ENCODE peak calls at places on chromosome 22, in seven cellular contexts. O is CD8-positive, alpha-beta T cell; W is upper lobe of left lung; M is pancreas; J is mucosa of descending colon; X is aorta; I is HepG2. H is an unnamed sample.
A peak's percentile ranks its signal among the peaks of the same experiment; 100 is the strongest.

GRCh38 chr22:36368359-36368983 is 19.3 kb downstream of the MYH9 start:
- ATAC-seq in O (no peak), W (no peak), M (no peak), J (peak; percentile 2), X (no peak), I (peak; percentile 52), H (no peak)

GRCh38 chr22:44776535-44777363 is 24.4 kb downstream of the ARHGAP8 start:
- ATAC-seq in O (no peak), W (no peak), M (no peak), J (peak; percentile 82), X (no peak), I (no peak), H (no peak)

GRCh38 chr22:42170946-42171345 is 40.3 kb upstream of the CYP2D6 start:
- ATAC-seq in O (no peak), W (no peak), M (no peak), J (no peak), X (no peak), I (no peak), H (no peak)

GRCh38 chr22:39446239-39446721 is 10.5 kb upstream of the MGAT3 start:
- ATAC-seq in O (peak; percentile 40), W (no peak), M (no peak), J (peak; percentile 69), X (no peak), I (peak; percentile 78), H (no peak)

GRCh38 chr22:19576460-19577421 is 52.5 kb upstream of the CLDN5 start:
- ATAC-seq in O (no peak), W (peak; percentile 39), M (no peak), J (peak; percentile 43), X (no peak), I (peak; percentile 60), H (peak; percentile 69)

GRCh38 chr22:49527611-49528419 is 299.9 kb downstream of the BRD1 start:
- ATAC-seq in O (no peak), W (no peak), M (no peak), J (no peak), X (no peak), I (no peak), H (no peak)

GRCh38 chr22:29528144-29528543 is 25.4 kb downstream of the THOC5 start:
- ATAC-seq in O (peak; percentile 52), W (no peak), M (no peak), J (no peak), X (no peak), I (no peak), H (no peak)

GRCh38 chr22:46068908-46069481 is 81.3 kb upstream of the PPARA start:
- ATAC-seq in O (no peak), W (no peak), M (no peak), J (no peak), X (no peak), I (no peak), H (no peak)

GRCh38 chr22:19848298-19849224 is 6.1 kb downstream of the GNB1L start:
- ATAC-seq in O (no peak), W (no peak), M (peak; percentile 88), J (peak; percentile 73), X (no peak), I (peak; percentile 4), H (no peak)

GRCh38 chr22:46609724-46610161 is 10.4 kb upstream of the GRAMD4 start:
- ATAC-seq in O (no peak), W (no peak), M (no peak), J (peak; percentile 15), X (no peak), I (peak; percentile 10), H (no peak)

GRCh38 chr22:50547231-50547851 is 1.6 kb downstream of the KLHDC7B start:
- ATAC-seq in O (no peak), W (no peak), M (no peak), J (no peak), X (no peak), I (peak; percentile 12), H (no peak)

GRCh38 chr22:39356464-39356863 is 6.7 kb downstream of the SYNGR1 start:
- ATAC-seq in O (no peak), W (no peak), M (no peak), J (peak; percentile 42), X (no peak), I (no peak), H (no peak)

GRCh38 chr22:35995772-35996171 is 32.9 kb downstream of the RBFOX2 start:
- ATAC-seq in O (no peak), W (peak; percentile 91), M (no peak), J (peak; percentile 55), X (peak; percentile 91), I (no peak), H (peak; percentile 94)

GRCh38 chr22:42646569-42647525 is 2.3 kb downstream of the CYB5R3 start:
- ATAC-seq in O (no peak), W (no peak), M (peak; percentile 29), J (peak; percentile 14), X (no peak), I (no peak), H (no peak)

GRCh38 chr22:38850399-38850798 is 6.6 kb upstream of the NPTXR start:
- ATAC-seq in O (no peak), W (no peak), M (no peak), J (no peak), X (no peak), I (no peak), H (no peak)

GRCh38 chr22:42202048-42202447 is 68.4 kb downstream of the TCF20 start:
- ATAC-seq in O (peak; percentile 77), W (no peak), M (no peak), J (peak; percentile 68), X (no peak), I (no peak), H (no peak)

GRCh38 chr22:43231724-43232034 is 44.7 kb upstream of the TTLL12 start:
- ATAC-seq in O (no peak), W (no peak), M (no peak), J (no peak), X (no peak), I (no peak), H (no peak)

GRCh38 chr22:36756746-36757607 is 18.9 kb downstream of the IFT27 start:
- ATAC-seq in O (no peak), W (no peak), M (no peak), J (no peak), X (no peak), I (no peak), H (no peak)

GRCh38 chr22:49574861-49575702 is 252.6 kb downstream of the BRD1 start:
- ATAC-seq in O (no peak), W (peak; percentile 47), M (no peak), J (no peak), X (no peak), I (no peak), H (no peak)

GRCh38 chr22:37427711-37428635 is 694 bp upstream of the ELFN2 start:
- ATAC-seq in O (no peak), W (no peak), M (no peak), J (no peak), X (no peak), I (no peak), H (no peak)

GRCh38 chr22:47943729-47944700 is 1181.6 kb downstream of the TBC1D22A start:
- ATAC-seq in O (no peak), W (no peak), M (no peak), J (no peak), X (no peak), I (no peak), H (no peak)

GRCh38 chr22:17581056-17581455 is 17.8 kb downstream of the SLC25A18 start:
- ATAC-seq in O (no peak), W (peak; percentile 30), M (no peak), J (no peak), X (no peak), I (no peak), H (no peak)

GRCh38 chr22:50274311-50274710 is 4.1 kb upstream of the MAPK11 start:
- ATAC-seq in O (no peak), W (no peak), M (no peak), J (no peak), X (no peak), I (peak; percentile 44), H (peak; percentile 27)

GRCh38 chr22:22201925-22202343 is 42.7 kb upstream of the VPREB1 start:
- ATAC-seq in O (no peak), W (no peak), M (no peak), J (no peak), X (no peak), I (no peak), H (no peak)

GRCh38 chr22:34414467-34415440 is 494.5 kb upstream of the LARGE1 start:
- ATAC-seq in O (no peak), W (no peak), M (no peak), J (peak; percentile 93), X (no peak), I (peak; percentile 91), H (no peak)

GRCh38 chr22:24584871-24585411 is 7.9 kb downstream of the LRRC75B start:
- ATAC-seq in O (no peak), W (no peak), M (no peak), J (no peak), X (no peak), I (peak; percentile 15), H (no peak)

GRCh38 chr22:36065775-36066544 is 37.3 kb upstream of the RBFOX2 start:
- ATAC-seq in O (peak; percentile 81), W (peak; percentile 96), M (peak; percentile 90), J (peak; percentile 98), X (peak; percentile 97), I (peak; percentile 90), H (peak; percentile 96)

GRCh38 chr22:42635531-42635930 is 4.9 kb downstream of the ATP5MGL start:
- ATAC-seq in O (no peak), W (peak; percentile 85), M (no peak), J (peak; percentile 83), X (peak; percentile 92), I (no peak), H (peak; percentile 97)

GRCh38 chr22:19504900-19505734 is 19.1 kb downstream of the CLDN5 start:
- ATAC-seq in O (no peak), W (no peak), M (no peak), J (no peak), X (no peak), I (no peak), H (no peak)

GRCh38 chr22:22235564-22235963 is 9.0 kb upstream of the VPREB1 start:
- ATAC-seq in O (no peak), W (no peak), M (no peak), J (peak; percentile 29), X (no peak), I (no peak), H (no peak)

GRCh38 chr22:46971141-46971775 is 208.8 kb downstream of the TBC1D22A start:
- ATAC-seq in O (no peak), W (peak; percentile 68), M (peak; percentile 81), J (peak; percentile 44), X (peak; percentile 69), I (no peak), H (peak; percentile 78)

GRCh38 chr22:26259510-26259909 is 90.2 kb downstream of the SEZ6L start:
- ATAC-seq in O (no peak), W (no peak), M (no peak), J (no peak), X (no peak), I (no peak), H (no peak)

GRCh38 chr22:41140365-41140957 is 48.1 kb downstream of the EP300 start:
- ATAC-seq in O (no peak), W (no peak), M (no peak), J (no peak), X (no peak), I (no peak), H (no peak)

GRCh38 chr22:19523240-19524169 is 705 bp downstream of the CLDN5 start:
- ATAC-seq in O (peak; percentile 44), W (no peak), M (no peak), J (peak; percentile 55), X (no peak), I (no peak), H (no peak)

GRCh38 chr22:44642096-44642644 is 59.8 kb upstream of the PRR5 start:
- ATAC-seq in O (no peak), W (no peak), M (no peak), J (no peak), X (no peak), I (no peak), H (no peak)

H was measured in gastroesophageal sphincter.